ENCODE peak calls at places on chromosomes 13 and 19, in four cellular contexts. One of them, this sample, is unnamed.
A peak's percentile ranks its signal among the peaks of the same experiment; 100 is the strongest.

GRCh38 chr13:42486711-42487198 is 87.2 kb upstream of the TNFSF11 start:
- DNase-seq in A549: peak; percentile 17
- DNase-seq in mesendoderm: no peak
- DNase-seq in mesenchymal stem cell: peak; percentile 91
- DNase-seq in this sample: no peak

GRCh38 chr19:41175825-41176734 is 16.9 kb upstream of the CYP2S1 start:
- DNase-seq in mesenchymal stem cell: peak; percentile 82
- DNase-seq in mesendoderm: peak; percentile 99
- DNase-seq in A549: peak; percentile 98
- DNase-seq in this sample: peak; percentile 95

GRCh38 chr13:59423708-59424355 is 739.9 kb downstream of the DIAPH3 start:
- DNase-seq in mesenchymal stem cell: no peak
- DNase-seq in A549: no peak
- DNase-seq in mesendoderm: no peak
- DNase-seq in this sample: no peak

GRCh38 chr19:5953680-5954213 is 24.2 kb downstream of the RANBP3 start:
- DNase-seq in mesendoderm: no peak
- DNase-seq in mesenchymal stem cell: peak; percentile 30
- DNase-seq in A549: no peak
- DNase-seq in this sample: no peak

GRCh38 chr13:97726664-97727235 is 226.7 kb upstream of the IPO5 start:
- DNase-seq in mesenchymal stem cell: no peak
- DNase-seq in mesendoderm: no peak
- DNase-seq in A549: no peak
- DNase-seq in this sample: no peak

GRCh38 chr13:41222259-41222852 is 28.0 kb upstream of the KBTBD7 start:
- DNase-seq in mesendoderm: peak; percentile 75
- DNase-seq in A549: peak; percentile 48
- DNase-seq in mesenchymal stem cell: peak; percentile 63
- DNase-seq in this sample: peak; percentile 68

GRCh38 chr19:2312819-2313501 is 5.0 kb upstream of the LINGO3 start:
- DNase-seq in mesenchymal stem cell: no peak
- DNase-seq in mesendoderm: peak; percentile 45
- DNase-seq in A549: no peak
- DNase-seq in this sample: no peak

GRCh38 chr19:45505151-45505995 is 1.9 kb upstream of the VASP start:
- DNase-seq in mesenchymal stem cell: peak; percentile 57
- DNase-seq in A549: no peak
- DNase-seq in mesendoderm: no peak
- DNase-seq in this sample: no peak

GRCh38 chr19:47486900-47487299 is 2.9 kb upstream of the KPTN start:
- DNase-seq in A549: no peak
- DNase-seq in mesendoderm: no peak
- DNase-seq in mesenchymal stem cell: no peak
- DNase-seq in this sample: no peak

GRCh38 chr19:3443840-3444694 is 36.3 kb downstream of the SMIM24 start:
- DNase-seq in A549: no peak
- DNase-seq in mesendoderm: peak; percentile 90
- DNase-seq in mesenchymal stem cell: peak; percentile 75
- DNase-seq in this sample: peak; percentile 63

GRCh38 chr19:1862424-1863307 is 713 bp downstream of the KLF16 start:
- DNase-seq in A549: peak; percentile 56
- DNase-seq in mesendoderm: peak; percentile 65
- DNase-seq in mesenchymal stem cell: no peak
- DNase-seq in this sample: peak; percentile 75

GRCh38 chr13:75675421-75675820 is 39.3 kb downstream of the LMO7 start:
- DNase-seq in A549: no peak
- DNase-seq in mesenchymal stem cell: no peak
- DNase-seq in mesendoderm: no peak
- DNase-seq in this sample: no peak

GRCh38 chr19:17556995-17557394 is 1.5 kb downstream of the COLGALT1 start:
- DNase-seq in mesendoderm: no peak
- DNase-seq in mesenchymal stem cell: no peak
- DNase-seq in A549: no peak
- DNase-seq in this sample: no peak

GRCh38 chr19:50206191-50206590 is 2.8 kb downstream of the MYH14 start:
- DNase-seq in mesenchymal stem cell: no peak
- DNase-seq in mesendoderm: no peak
- DNase-seq in A549: no peak
- DNase-seq in this sample: peak; percentile 41

GRCh38 chr19:50209131-50209530 is 5.7 kb downstream of the MYH14 start:
- DNase-seq in A549: no peak
- DNase-seq in mesendoderm: no peak
- DNase-seq in mesenchymal stem cell: no peak
- DNase-seq in this sample: no peak

GRCh38 chr19:50213925-50214324 is 10.5 kb downstream of the MYH14 start:
- DNase-seq in mesendoderm: no peak
- DNase-seq in A549: no peak
- DNase-seq in mesenchymal stem cell: no peak
- DNase-seq in this sample: no peak

GRCh38 chr19:50207730-50208129 is 4.3 kb downstream of the MYH14 start:
- DNase-seq in mesenchymal stem cell: no peak
- DNase-seq in A549: no peak
- DNase-seq in mesendoderm: no peak
- DNase-seq in this sample: no peak

DNA sequence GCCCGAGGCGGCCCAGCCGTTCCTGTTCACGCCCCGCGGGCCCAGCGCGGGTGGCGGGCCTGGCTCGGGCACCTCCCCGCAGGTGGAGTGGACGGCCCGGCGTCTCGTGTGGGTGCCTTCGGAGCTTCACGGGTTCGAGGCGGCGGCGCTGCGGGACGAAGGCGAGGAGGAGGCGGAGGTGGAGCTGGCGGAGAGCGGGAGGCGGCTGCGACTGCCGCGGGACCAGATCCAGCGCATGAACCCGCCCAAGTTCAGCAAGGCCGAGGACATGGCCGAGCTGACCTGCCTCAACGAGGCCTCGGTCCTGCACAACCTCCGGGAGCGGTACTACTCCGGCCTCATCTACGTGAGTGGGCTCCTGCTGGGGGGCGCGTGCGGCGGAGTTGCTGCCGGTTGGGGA is 7.0 kb downstream of the MYH14 start:
- DNase-seq in A549: no peak
- DNase-seq in mesendoderm: no peak
- DNase-seq in mesenchymal stem cell: no peak
- DNase-seq in this sample: no peak
- H3K4me2 ChIP-seq in A549: no peak overlapping the region
- H3K4me2 ChIP-seq in mesendoderm: no peak overlapping the region
- H3K4me2 ChIP-seq in mesenchymal stem cell: no peak overlapping the region
- H3K4me2 ChIP-seq in this sample: no peak overlapping the region

GRCh38 chr19:366205-366783 is 21.7 kb upstream of the MIER2 start:
- DNase-seq in A549: no peak
- DNase-seq in mesenchymal stem cell: no peak
- DNase-seq in mesendoderm: no peak
- DNase-seq in this sample: no peak
- H3K4me1 ChIP-seq in A549: no peaks in the 10 kb centered on the region
- H3K4me1 ChIP-seq in mesenchymal stem cell: no peaks in the 10 kb centered on the region
- H3K4me1 ChIP-seq in mesendoderm: no peaks in the 10 kb centered on the region
- H3K4me1 ChIP-seq in this sample: no peaks in the 10 kb centered on the region

DNA sequence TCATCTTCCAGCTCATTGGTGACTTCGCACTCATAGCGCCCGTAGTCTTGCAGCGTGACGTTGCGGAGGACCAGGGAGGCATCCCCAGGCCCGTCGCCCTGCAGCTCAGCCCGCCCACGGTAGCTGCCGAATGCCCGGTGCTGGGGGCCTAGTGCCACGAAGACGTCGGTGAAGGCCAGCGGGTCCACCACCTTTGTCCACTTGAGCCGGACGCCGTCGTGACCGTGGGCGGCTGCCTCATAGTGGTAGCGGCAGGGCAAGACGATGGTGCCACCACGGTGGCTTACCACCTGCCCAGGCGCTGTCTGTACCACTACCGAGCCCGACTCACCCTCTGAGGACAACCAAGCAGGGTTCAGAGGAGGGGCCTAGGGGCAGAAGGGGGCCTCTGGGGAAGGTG is 12.3 kb downstream of the TM6SF2 start:
- DNase-seq in A549: no peak
- DNase-seq in mesenchymal stem cell: no peak
- DNase-seq in mesendoderm: no peak
- DNase-seq in this sample: no peak
- H3K4me2 ChIP-seq in A549: peak overlapping the region; percentile 62
- H3K4me2 ChIP-seq in mesenchymal stem cell: no peak overlapping the region
- H3K4me2 ChIP-seq in mesendoderm: peak overlapping the region; percentile 68
- H3K4me2 ChIP-seq in this sample: peak overlapping the region; percentile 77

GRCh38 chr19:37928527-37929286 is 21.7 kb downstream of the SIPA1L3 start:
- DNase-seq in mesendoderm: peak; percentile 44
- DNase-seq in mesenchymal stem cell: no peak
- DNase-seq in A549: peak; percentile 68
- DNase-seq in this sample: no peak
- H3K4me1 ChIP-seq in mesendoderm: peaks cover 5% of the 10 kb centered on the region
- H3K4me1 ChIP-seq in mesenchymal stem cell: peaks cover 25% of the 10 kb centered on the region
- H3K4me1 ChIP-seq in A549: peaks cover 60% of the 10 kb centered on the region
- H3K4me1 ChIP-seq in this sample: peaks cover 20% of the 10 kb centered on the region

This sample was measured in hepatocyte.